ENCODE peak calls at places on chromosome 1, in six cellular contexts. U is neural crest cell; Y is fibroblast of the aortic adventitia; Q is pulmonary artery endothelial cell; D is CD8-positive, alpha-beta memory T cell; M is NCI-H1105. A is an unnamed sample.

GRCh38 chr1:87327362-87328120 is 1.1 kb upstream of the LMO4 start:
- DNase-seq in M (no peak), Q (no peak), U (no peak), D (no peak), Y (peak; percentile 22), A (no peak)

GRCh38 chr1:2801535-2802291 is at the start of gene TTC34:
- DNase-seq in Q (no peak), D (peak; percentile 56), U (no peak), Y (no peak), M (no peak), A (peak; percentile 59)

GRCh38 chr1:60978421-60979357 is 103.7 kb upstream of the NFIA start:
- DNase-seq in Y (peak; percentile 65), M (no peak), D (peak; percentile 66), Q (no peak), U (no peak), A (peak; percentile 5)

GRCh38 chr1:107196973-107197562 is 56.2 kb downstream of the NTNG1 start:
- DNase-seq in M (no peak), Y (no peak), U (peak; percentile 4), D (no peak), Q (no peak), A (no peak)

GRCh38 chr1:100387644-100388350 is 35.5 kb downstream of the CDC14A start:
- DNase-seq in M (no peak), Y (peak; percentile 21), D (no peak), U (no peak), Q (no peak), A (no peak)

GRCh38 chr1:206631085-206631509 is 4.2 kb upstream of the DYRK3 start:
- DNase-seq in Q (peak; percentile 57), M (peak; percentile 36), Y (peak; percentile 96), U (peak; percentile 18), D (no peak), A (peak; percentile 91)

GRCh38 chr1:32345289-32345827 is 9.3 kb upstream of the MARCKSL1 start:
- DNase-seq in M (no peak), Y (no peak), D (peak; percentile 63), U (no peak), Q (no peak), A (no peak)

GRCh38 chr1:13543927-13544556 is 30.2 kb upstream of the LRRC38 start:
- DNase-seq in Q (no peak), Y (no peak), D (no peak), M (no peak), U (peak; percentile 47), A (peak; percentile 63)

GRCh38 chr1:240027059-240027462 is 64.6 kb upstream of the FMN2 start:
- DNase-seq in Q (no peak), U (peak; percentile 46), M (peak; percentile 12), Y (peak; percentile 71), D (no peak), A (peak; percentile 43)

GRCh38 chr1:176897350-176898236 is 266.9 kb downstream of the ASTN1 start:
- DNase-seq in M (peak; percentile 61), Y (peak; percentile 71), U (peak; percentile 89), D (no peak), Q (peak; percentile 17), A (peak; percentile 69)

A was measured in T47D.